ENCODE peak calls at places on chromosomes 11 and 22, in six cellular contexts. One of them, this sample, is unnamed.

GRCh38 chr11:127018683-127019279 is 18.2 kb upstream of the KIRREL3 start:
- DNase-seq in CD8-positive, alpha-beta memory T cell: no peak
- DNase-seq in tibial artery: no peak
- DNase-seq in endothelial cell of umbilical vein: no peak
- DNase-seq in adrenal gland: no peak
- DNase-seq in OCI-LY7: no peak
- DNase-seq in this sample: no peak

GRCh38 chr11:19511413-19512183 is 201.0 kb upstream of the NAV2 start:
- DNase-seq in endothelial cell of umbilical vein: peak; percentile 73
- DNase-seq in tibial artery: peak; percentile 86
- DNase-seq in adrenal gland: peak; percentile 9
- DNase-seq in CD8-positive, alpha-beta memory T cell: no peak
- DNase-seq in OCI-LY7: no peak
- DNase-seq in this sample: no peak

GRCh38 chr11:61133145-61133544 is 28.1 kb downstream of the VPS37C start:
- DNase-seq in CD8-positive, alpha-beta memory T cell: no peak
- DNase-seq in endothelial cell of umbilical vein: no peak
- DNase-seq in adrenal gland: no peak
- DNase-seq in OCI-LY7: no peak
- DNase-seq in tibial artery: peak; percentile 28
- DNase-seq in this sample: no peak

GRCh38 chr22:30285846-30286200 is 3.5 kb downstream of the CASTOR1 start:
- DNase-seq in adrenal gland: no peak
- DNase-seq in CD8-positive, alpha-beta memory T cell: no peak
- DNase-seq in tibial artery: no peak
- DNase-seq in endothelial cell of umbilical vein: no peak
- DNase-seq in OCI-LY7: no peak
- DNase-seq in this sample: no peak

GRCh38 chr11:36333897-36334296 is 37.8 kb downstream of the PRR5L start:
- DNase-seq in adrenal gland: peak; percentile 10
- DNase-seq in CD8-positive, alpha-beta memory T cell: no peak
- DNase-seq in OCI-LY7: peak; percentile 61
- DNase-seq in endothelial cell of umbilical vein: peak; percentile 26
- DNase-seq in tibial artery: no peak
- DNase-seq in this sample: peak; percentile 74

GRCh38 chr22:39664485-39665200 is 94.1 kb downstream of the CACNA1I start:
- DNase-seq in OCI-LY7: no peak
- DNase-seq in endothelial cell of umbilical vein: no peak
- DNase-seq in tibial artery: no peak
- DNase-seq in CD8-positive, alpha-beta memory T cell: peak; percentile 32
- DNase-seq in adrenal gland: no peak
- DNase-seq in this sample: peak; percentile 97

GRCh38 chr22:37196539-37197450 is 8.7 kb upstream of the C1QTNF6 start:
- DNase-seq in tibial artery: peak; percentile 93
- DNase-seq in CD8-positive, alpha-beta memory T cell: no peak
- DNase-seq in OCI-LY7: no peak
- DNase-seq in adrenal gland: peak; percentile 95
- DNase-seq in endothelial cell of umbilical vein: peak; percentile 74
- DNase-seq in this sample: no peak

GRCh38 chr11:72321381-72321996 is 77.5 kb upstream of the PHOX2A start:
- DNase-seq in CD8-positive, alpha-beta memory T cell: no peak
- DNase-seq in adrenal gland: no peak
- DNase-seq in endothelial cell of umbilical vein: peak; percentile 45
- DNase-seq in OCI-LY7: no peak
- DNase-seq in tibial artery: no peak
- DNase-seq in this sample: no peak

GRCh38 chr11:83924987-83925542 is 638.9 kb upstream of the CCDC90B start:
- DNase-seq in CD8-positive, alpha-beta memory T cell: no peak
- DNase-seq in adrenal gland: no peak
- DNase-seq in OCI-LY7: no peak
- DNase-seq in endothelial cell of umbilical vein: no peak
- DNase-seq in tibial artery: no peak
- DNase-seq in this sample: no peak

GRCh38 chr11:1534682-1535081 is 37.4 kb downstream of the DUSP8 start:
- DNase-seq in tibial artery: no peak
- DNase-seq in adrenal gland: no peak
- DNase-seq in endothelial cell of umbilical vein: no peak
- DNase-seq in CD8-positive, alpha-beta memory T cell: no peak
- DNase-seq in OCI-LY7: no peak
- DNase-seq in this sample: no peak

GRCh38 chr22:36039125-36039524 is 10.5 kb upstream of the RBFOX2 start:
- DNase-seq in CD8-positive, alpha-beta memory T cell: no peak
- DNase-seq in adrenal gland: no peak
- DNase-seq in OCI-LY7: no peak
- DNase-seq in endothelial cell of umbilical vein: no peak
- DNase-seq in tibial artery: no peak
- DNase-seq in this sample: no peak

GRCh38 chr11:70853103-70853830 is 399.1 kb downstream of the SHANK2 start:
- DNase-seq in tibial artery: no peak
- DNase-seq in OCI-LY7: no peak
- DNase-seq in CD8-positive, alpha-beta memory T cell: no peak
- DNase-seq in endothelial cell of umbilical vein: no peak
- DNase-seq in adrenal gland: no peak
- DNase-seq in this sample: no peak

DNA sequence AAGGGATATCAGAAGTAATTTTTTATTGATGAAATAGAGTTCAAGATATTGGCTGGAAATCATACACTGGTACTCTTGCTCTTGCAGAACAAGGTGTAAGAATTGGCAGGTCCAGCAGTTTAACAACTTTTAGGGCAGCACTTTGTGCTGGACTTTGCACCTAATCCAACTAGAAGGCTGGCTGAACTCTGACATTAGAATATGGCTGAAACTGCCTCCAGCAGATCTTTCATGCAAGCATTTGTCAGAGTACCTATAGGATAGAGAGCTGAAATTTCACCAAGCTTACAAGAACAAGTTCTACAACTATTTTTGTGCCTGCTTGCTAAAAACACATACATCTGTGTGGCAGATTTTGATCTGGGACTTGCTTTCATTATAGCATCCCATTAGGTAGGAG is 17.2 kb downstream of the HPS5 start:
- DNase-seq in adrenal gland: no peak
- DNase-seq in CD8-positive, alpha-beta memory T cell: no peak
- DNase-seq in OCI-LY7: no peak
- DNase-seq in endothelial cell of umbilical vein: no peak
- DNase-seq in tibial artery: no peak
- DNase-seq in this sample: no peak
- H3K9me3 ChIP-seq in adrenal gland: no peaks in the 10 kb centered on the region
- H3K9me3 ChIP-seq in CD8-positive, alpha-beta memory T cell: no peaks in the 10 kb centered on the region
- H3K9me3 ChIP-seq in OCI-LY7: no peaks in the 10 kb centered on the region
- H3K9me3 ChIP-seq in endothelial cell of umbilical vein: no peaks in the 10 kb centered on the region
- H3K9me3 ChIP-seq in tibial artery: no peaks in the 10 kb centered on the region
- H3K9me3 ChIP-seq in this sample: no peaks in the 10 kb centered on the region

GRCh38 chr11:29075726-29076125 is 941.1 kb downstream of the KCNA4 start:
- DNase-seq in OCI-LY7: no peak
- DNase-seq in CD8-positive, alpha-beta memory T cell: no peak
- DNase-seq in endothelial cell of umbilical vein: no peak
- DNase-seq in adrenal gland: no peak
- DNase-seq in tibial artery: no peak
- DNase-seq in this sample: no peak
- H3K9me3 ChIP-seq in OCI-LY7: no peaks in the 10 kb centered on the region
- H3K9me3 ChIP-seq in CD8-positive, alpha-beta memory T cell: no peaks in the 10 kb centered on the region
- H3K9me3 ChIP-seq in endothelial cell of umbilical vein: no peaks in the 10 kb centered on the region
- H3K9me3 ChIP-seq in adrenal gland: no peaks in the 10 kb centered on the region
- H3K9me3 ChIP-seq in tibial artery: no peaks in the 10 kb centered on the region
- H3K9me3 ChIP-seq in this sample: no peaks in the 10 kb centered on the region

GRCh38 chr22:48883211-48883960 is 944.3 kb downstream of the BRD1 start:
- DNase-seq in tibial artery: peak; percentile 29
- DNase-seq in CD8-positive, alpha-beta memory T cell: no peak
- DNase-seq in adrenal gland: no peak
- DNase-seq in endothelial cell of umbilical vein: no peak
- DNase-seq in OCI-LY7: no peak
- DNase-seq in this sample: peak; percentile 34
- H3K9me3 ChIP-seq in tibial artery: no peaks in the 10 kb centered on the region
- H3K9me3 ChIP-seq in CD8-positive, alpha-beta memory T cell: no peaks in the 10 kb centered on the region
- H3K9me3 ChIP-seq in adrenal gland: no peaks in the 10 kb centered on the region
- H3K9me3 ChIP-seq in endothelial cell of umbilical vein: peaks cover 5% of the 10 kb centered on the region
- H3K9me3 ChIP-seq in OCI-LY7: no peaks in the 10 kb centered on the region
- H3K9me3 ChIP-seq in this sample: no peaks in the 10 kb centered on the region

DNA sequence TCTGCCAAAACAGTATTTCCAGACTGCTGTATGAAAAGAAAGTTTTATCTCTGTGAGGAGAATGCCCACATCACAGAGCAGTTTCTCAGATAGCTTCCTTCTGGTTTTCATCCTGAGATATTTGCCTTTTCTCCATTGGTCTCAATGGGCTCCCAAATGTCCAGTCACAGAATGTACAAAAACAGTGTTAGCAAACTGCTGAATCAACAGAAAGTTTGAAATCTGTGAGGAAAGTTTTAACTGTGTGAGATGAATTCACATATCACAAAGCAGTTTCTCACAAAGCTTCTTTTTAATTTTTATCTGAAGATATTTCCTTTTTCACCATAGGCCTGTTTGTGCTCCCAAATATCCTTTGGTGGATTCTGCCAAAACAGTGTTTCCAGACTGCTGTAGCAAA is 207.2 kb upstream of the TRIM48 start:
- DNase-seq in endothelial cell of umbilical vein: no peak
- DNase-seq in OCI-LY7: no peak
- DNase-seq in tibial artery: no peak
- DNase-seq in adrenal gland: no peak
- DNase-seq in CD8-positive, alpha-beta memory T cell: no peak
- DNase-seq in this sample: no peak
- H3K9me3 ChIP-seq in endothelial cell of umbilical vein: peaks cover 5% of the 10 kb centered on the region
- H3K9me3 ChIP-seq in OCI-LY7: peaks cover 47% of the 10 kb centered on the region
- H3K9me3 ChIP-seq in tibial artery: peaks cover 17% of the 10 kb centered on the region
- H3K9me3 ChIP-seq in adrenal gland: peaks cover 13% of the 10 kb centered on the region
- H3K9me3 ChIP-seq in CD8-positive, alpha-beta memory T cell: peaks cover 4% of the 10 kb centered on the region
- H3K9me3 ChIP-seq in this sample: peaks cover 95% of the 10 kb centered on the region

DNA sequence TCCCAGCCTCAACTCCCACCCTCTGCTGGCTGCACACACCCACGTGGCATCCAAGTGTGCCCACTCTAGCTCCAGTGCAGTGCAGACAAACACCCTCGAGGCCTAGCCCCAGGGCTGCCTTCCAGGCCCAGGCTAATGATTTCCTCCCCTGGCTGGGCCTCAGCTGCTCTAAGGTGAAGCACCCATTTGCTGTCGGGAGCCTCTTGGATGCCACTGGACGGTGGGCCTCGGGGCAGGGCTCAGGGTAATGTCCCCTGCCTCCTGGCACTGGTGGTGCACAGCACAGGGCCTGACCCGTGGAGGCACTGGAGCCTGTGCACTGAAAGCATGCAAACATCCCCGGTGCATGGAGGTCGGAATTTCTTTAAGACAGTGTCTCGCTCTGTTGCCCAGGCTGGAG is 635.2 kb downstream of the TBC1D22A start:
- DNase-seq in OCI-LY7: no peak
- DNase-seq in CD8-positive, alpha-beta memory T cell: no peak
- DNase-seq in adrenal gland: no peak
- DNase-seq in endothelial cell of umbilical vein: no peak
- DNase-seq in tibial artery: peak; percentile 47
- DNase-seq in this sample: no peak
- H3K9me3 ChIP-seq in OCI-LY7: no peaks in the 10 kb centered on the region
- H3K9me3 ChIP-seq in CD8-positive, alpha-beta memory T cell: no peaks in the 10 kb centered on the region
- H3K9me3 ChIP-seq in adrenal gland: no peaks in the 10 kb centered on the region
- H3K9me3 ChIP-seq in endothelial cell of umbilical vein: no peaks in the 10 kb centered on the region
- H3K9me3 ChIP-seq in tibial artery: no peaks in the 10 kb centered on the region
- H3K9me3 ChIP-seq in this sample: peaks cover 56% of the 10 kb centered on the region

GRCh38 chr11:69617682-69618081 is 23.3 kb upstream of the CCND1 start:
- DNase-seq in OCI-LY7: no peak
- DNase-seq in tibial artery: no peak
- DNase-seq in CD8-positive, alpha-beta memory T cell: no peak
- DNase-seq in adrenal gland: no peak
- DNase-seq in endothelial cell of umbilical vein: no peak
- DNase-seq in this sample: no peak

GRCh38 chr11:69614085-69614484 is 26.9 kb upstream of the CCND1 start:
- DNase-seq in tibial artery: no peak
- DNase-seq in adrenal gland: no peak
- DNase-seq in CD8-positive, alpha-beta memory T cell: no peak
- DNase-seq in OCI-LY7: no peak
- DNase-seq in endothelial cell of umbilical vein: no peak
- DNase-seq in this sample: peak; percentile 32

GRCh38 chr11:69617220-69617619 is 23.7 kb upstream of the CCND1 start:
- DNase-seq in CD8-positive, alpha-beta memory T cell: no peak
- DNase-seq in tibial artery: no peak
- DNase-seq in OCI-LY7: no peak
- DNase-seq in endothelial cell of umbilical vein: no peak
- DNase-seq in adrenal gland: no peak
- DNase-seq in this sample: no peak

GRCh38 chr11:69613594-69613993 is 27.4 kb upstream of the CCND1 start:
- DNase-seq in endothelial cell of umbilical vein: no peak
- DNase-seq in CD8-positive, alpha-beta memory T cell: no peak
- DNase-seq in adrenal gland: no peak
- DNase-seq in tibial artery: no peak
- DNase-seq in OCI-LY7: no peak
- DNase-seq in this sample: peak; percentile 13

GRCh38 chr11:69615545-69616278 is 25.2 kb upstream of the CCND1 start:
- DNase-seq in OCI-LY7: no peak
- DNase-seq in tibial artery: no peak
- DNase-seq in adrenal gland: no peak
- DNase-seq in endothelial cell of umbilical vein: no peak
- DNase-seq in CD8-positive, alpha-beta memory T cell: no peak
- DNase-seq in this sample: no peak
- H3K9me3 ChIP-seq in OCI-LY7: no peaks in the 10 kb centered on the region
- H3K9me3 ChIP-seq in tibial artery: no peaks in the 10 kb centered on the region
- H3K9me3 ChIP-seq in adrenal gland: no peaks in the 10 kb centered on the region
- H3K9me3 ChIP-seq in endothelial cell of umbilical vein: no peaks in the 10 kb centered on the region
- H3K9me3 ChIP-seq in CD8-positive, alpha-beta memory T cell: no peaks in the 10 kb centered on the region
- H3K9me3 ChIP-seq in this sample: peaks cover 1% of the 10 kb centered on the region

This sample was measured in endodermal cell.